ENCODE peak calls at places on chromosomes 6 and 20, in six cellular contexts. J is esophagus squamous epithelium, B is fibroblast of villous mesenchyme, D is fibroblast of the aortic adventitia, V is pancreas, A is cardiac muscle cell. O is an unnamed sample.

GRCh38 chr6:147508073-147508870 is at the start of gene SAMD5:
- DNase-seq in B (peak), J (no peak), V (peak), A (peak), D (peak), O (peak)

GRCh38 chr6:132087391-132087790 is 136.2 kb upstream of the CCN2 start:
- DNase-seq in A (no peak), V (no peak), B (no peak), D (peak), J (no peak), O (peak)

GRCh38 chr6:167338551-167339117 is 13.7 kb downstream of the TTLL2 start:
- DNase-seq in J (no peak), B (no peak), V (no peak), A (no peak), D (no peak), O (no peak)

GRCh38 chr20:20731945-20732296 is 19.5 kb upstream of the RALGAPA2 start:
- DNase-seq in J (no peak), A (no peak), D (peak), V (no peak), B (no peak), O (peak)

GRCh38 chr20:43550456-43550855 is 8.4 kb upstream of the SGK2 start:
- DNase-seq in D (no peak), B (no peak), V (no peak), J (no peak), A (no peak), O (no peak)

GRCh38 chr6:43669922-43670622 is 17.5 kb downstream of the MRPS18A start:
- DNase-seq in J (no peak), V (no peak), D (no peak), A (peak), B (peak), O (peak)

GRCh38 chr6:131258816-131259476 is 123.7 kb downstream of the AKAP7 start:
- DNase-seq in J (no peak), V (no peak), B (peak), A (peak), D (no peak), O (peak)

GRCh38 chr6:72748759-72749158 is 126.9 kb downstream of the KCNQ5 start:
- DNase-seq in V (no peak), D (peak), B (peak), A (no peak), J (no peak), O (peak)

GRCh38 chr6:127022297-127022696 is 96.2 kb upstream of the RSPO3 start:
- DNase-seq in D (no peak), V (no peak), B (peak), A (no peak), J (no peak), O (peak)

GRCh38 chr6:159074120-159074684 is 29.4 kb upstream of the TAGAP start:
- DNase-seq in J (no peak), A (peak), B (peak), V (no peak), D (peak), O (peak)

GRCh38 chr20:8242066-8242465 is 110.0 kb downstream of the PLCB1 start:
- DNase-seq in J (no peak), A (no peak), D (no peak), V (no peak), B (no peak), O (peak)

GRCh38 chr6:125791151-125791819 is 525 bp downstream of the NCOA7 start:
- DNase-seq in A (peak), D (peak), B (peak), V (no peak), J (no peak), O (peak)

GRCh38 chr6:97055743-97056142 is 131.2 kb downstream of the KLHL32 start:
- DNase-seq in A (no peak), V (no peak), B (no peak), D (no peak), J (no peak), O (no peak)

GRCh38 chr6:97060254-97060653 is 135.7 kb downstream of the KLHL32 start:
- DNase-seq in D (no peak), V (no peak), J (no peak), A (no peak), B (no peak), O (no peak)

GRCh38 chr6:97064578-97064977 is 140.1 kb downstream of the KLHL32 start:
- DNase-seq in D (no peak), A (no peak), B (no peak), J (no peak), V (no peak), O (no peak)

GRCh38 chr6:97053643-97054411 is 129.3 kb downstream of the KLHL32 start:
- DNase-seq in D (peak), J (no peak), B (peak), V (no peak), A (peak), O (peak)

GRCh38 chr6:97059473-97059872 is 134.9 kb downstream of the KLHL32 start:
- DNase-seq in A (peak), D (peak), J (no peak), B (peak), V (no peak), O (peak)
- TF ChIP-seq CTCF in A (peak), D (peak), J (peak), B (peak), V (no peak), O (peak)

DNA sequence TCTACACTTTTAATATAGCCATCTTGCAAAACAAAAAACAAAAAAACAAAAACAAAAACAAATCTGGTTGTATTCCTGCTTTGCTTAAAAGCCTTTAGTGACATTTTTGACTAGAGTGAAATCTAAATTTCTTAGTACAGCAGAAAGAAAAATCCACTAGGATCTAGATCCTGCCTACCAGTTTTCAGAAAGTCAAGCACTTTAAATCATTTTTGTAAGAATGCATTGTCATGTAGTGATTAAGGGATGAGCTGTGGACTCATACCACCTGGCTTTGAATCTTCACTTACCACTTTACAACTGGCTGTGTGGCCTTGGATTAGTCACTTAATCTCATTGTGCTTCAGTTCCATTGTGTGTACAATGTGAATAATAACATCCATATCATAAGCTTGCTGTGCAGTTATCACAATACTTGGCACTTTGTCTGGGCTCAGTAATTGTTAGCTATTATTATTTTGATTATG is 4.0 kb downstream of the MKKS start:
- DNase-seq in V (no peak), J (no peak), D (no peak), A (no peak), B (no peak), O (no peak)
- H3K4me3 ChIP-seq in V (no peak), J (no peak), D (no peak), A (no peak), B (no peak), O (no peak)

DNA sequence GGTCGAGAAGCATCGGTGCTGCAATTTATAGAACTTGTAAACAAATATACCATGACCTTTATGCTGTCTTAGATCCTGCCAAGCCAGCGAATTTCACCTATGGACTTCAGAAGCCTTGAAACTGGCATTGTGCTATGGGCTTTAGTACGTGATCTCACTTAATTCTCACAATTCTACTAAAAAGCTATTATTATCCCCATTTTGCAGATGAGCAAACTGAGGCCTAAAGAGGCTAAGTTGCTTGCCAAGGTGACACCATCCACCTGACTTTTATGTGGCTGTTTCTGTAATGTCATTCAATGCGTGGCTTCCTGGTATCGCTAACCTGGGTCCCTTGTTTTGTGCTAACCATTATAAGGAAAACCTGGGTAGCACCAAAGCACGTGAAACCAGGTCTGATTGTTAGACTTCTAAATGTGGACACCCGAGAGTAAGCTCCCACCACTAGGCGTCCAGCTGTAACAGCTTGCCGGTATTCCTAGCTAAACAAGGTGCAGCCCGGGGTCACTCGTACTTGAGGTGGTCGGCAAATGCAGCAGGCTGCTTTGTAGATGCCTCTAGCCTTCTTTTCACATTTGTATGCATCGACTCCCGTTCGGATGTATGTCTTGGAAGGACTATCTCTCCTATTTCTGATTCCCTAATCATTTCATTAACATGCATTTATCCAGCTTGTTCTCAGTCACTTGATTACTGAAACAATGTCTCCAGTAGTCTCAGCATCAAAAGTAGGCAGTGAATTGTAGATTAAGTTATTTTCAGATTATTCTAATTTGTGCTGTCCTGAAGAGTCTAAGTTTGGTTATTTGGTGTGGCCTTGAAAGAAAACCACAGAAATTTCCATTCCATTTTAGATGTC is 1.1 kb downstream of the SYNJ2 start:
- DNase-seq in A (peak), J (no peak), D (peak), V (no peak), B (peak), O (peak)
- TF ChIP-seq CTCF in A (peak), J (peak), D (peak), V (no peak), B (peak), O (peak)

DNA sequence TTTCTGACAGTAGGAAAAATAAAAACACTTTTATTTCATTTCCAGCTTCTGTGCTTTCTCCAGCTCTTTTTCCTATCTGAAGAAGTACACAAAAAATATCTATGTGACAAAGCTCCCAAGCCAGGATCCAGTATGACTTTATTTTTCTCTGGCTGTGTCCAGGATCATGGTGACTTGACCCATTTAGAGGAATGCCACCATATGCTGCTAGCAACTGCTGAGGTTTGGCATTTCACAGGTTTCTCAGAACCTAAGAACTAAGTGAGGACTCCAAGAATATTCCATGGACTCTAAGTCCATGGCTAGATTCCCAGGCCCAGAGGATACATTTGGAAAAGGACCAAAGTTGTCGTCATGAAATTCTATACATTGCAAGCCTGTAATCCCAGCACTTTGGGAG is 876.6 kb upstream of the FLRT3 start:
- DNase-seq in J (no peak), D (no peak), B (no peak), A (no peak), V (no peak), O (no peak)
- H3K4me3 ChIP-seq in J (no peak), D (no peak), B (no peak), A (no peak), V (no peak), O (no peak)

GRCh38 chr20:63706852-63707557 is 771 bp downstream of the ARFRP1 start:
- DNase-seq in B (peak), J (no peak), D (peak), V (peak), A (peak), O (peak)
- TF ChIP-seq CTCF in B (peak), J (peak), D (peak), V (no peak), A (peak), O (peak)

GRCh38 chr6:118710616-118711015 is 59.2 kb upstream of the CEP85L start:
- DNase-seq in V (no peak), J (no peak), B (no peak), D (no peak), A (no peak), O (no peak)
- H3K4me3 ChIP-seq in V (no peak), J (no peak), B (no peak), D (no peak), A (no peak), O (no peak)

GRCh38 chr6:50608421-50608820 is 104.9 kb upstream of the TFAP2D start:
- DNase-seq in A (no peak), D (no peak), V (no peak), B (no peak), J (no peak), O (no peak)

DNA sequence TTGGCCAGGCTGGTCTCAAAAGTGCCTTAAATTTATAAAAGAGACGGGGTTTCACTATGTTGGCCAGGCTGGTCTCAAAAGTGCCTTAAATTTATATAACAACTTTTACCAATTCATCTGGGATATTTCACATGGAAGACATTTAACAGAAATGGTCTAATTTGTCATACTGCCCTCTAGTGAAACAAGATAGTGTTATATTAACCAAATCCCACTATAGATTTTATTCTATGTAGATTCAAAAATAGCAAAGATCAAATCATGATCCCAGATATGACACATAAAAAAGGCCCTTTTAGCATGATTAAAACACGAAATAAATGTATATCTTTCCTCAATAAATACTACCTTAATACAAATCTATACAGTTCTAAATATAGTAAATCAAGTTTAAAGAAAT is 102.8 kb upstream of the TFAP2D start:
- DNase-seq in A (no peak), V (no peak), D (no peak), B (no peak), J (no peak), O (no peak)
- TF ChIP-seq CTCF in A (no peak), V (no peak), D (no peak), B (no peak), J (no peak), O (no peak)

O was measured in choroid plexus epithelial cell.